ENCODE peak calls at places on chromosomes 3 and 15, in six cellular contexts. One of them, this sample, is unnamed. For H3K79me2, the result is how much of the 10 kb centered on the place peaks cover.

GRCh38 chr3:93988283-93988682 is 8.3 kb downstream of the ARL13B start:
- DNase-seq in fibroblast of lung: peak
- DNase-seq in neural progenitor cell: no peak
- DNase-seq in Karpas-422: no peak
- DNase-seq in HepG2: no peak
- DNase-seq in hepatocyte: no peak
- DNase-seq in this sample: peak

GRCh38 chr15:75455982-75456531 is 4.6 kb upstream of the SIN3A start:
- DNase-seq in fibroblast of lung: peak
- DNase-seq in neural progenitor cell: peak
- DNase-seq in Karpas-422: peak
- DNase-seq in HepG2: peak
- DNase-seq in hepatocyte: peak
- DNase-seq in this sample: peak

GRCh38 chr3:10182950-10183349 is 18.2 kb downstream of the IRAK2 start:
- DNase-seq in fibroblast of lung: no peak
- DNase-seq in neural progenitor cell: no peak
- DNase-seq in Karpas-422: no peak
- DNase-seq in HepG2: no peak
- DNase-seq in hepatocyte: no peak
- DNase-seq in this sample: no peak

GRCh38 chr15:77030928-77031375 is 36.0 kb downstream of the PSTPIP1 start:
- DNase-seq in fibroblast of lung: no peak
- DNase-seq in neural progenitor cell: peak
- DNase-seq in Karpas-422: no peak
- DNase-seq in HepG2: no peak
- DNase-seq in hepatocyte: no peak
- DNase-seq in this sample: no peak

GRCh38 chr3:9508781-9509180 is 44.8 kb downstream of the LHFPL4 start:
- DNase-seq in fibroblast of lung: no peak
- DNase-seq in neural progenitor cell: peak
- DNase-seq in Karpas-422: no peak
- DNase-seq in HepG2: no peak
- DNase-seq in hepatocyte: no peak
- DNase-seq in this sample: no peak

GRCh38 chr3:142958707-142959106 is 4.8 kb downstream of the PAQR9 start:
- DNase-seq in fibroblast of lung: peak
- DNase-seq in neural progenitor cell: no peak
- DNase-seq in Karpas-422: no peak
- DNase-seq in HepG2: no peak
- DNase-seq in hepatocyte: no peak
- DNase-seq in this sample: peak

GRCh38 chr15:64267331-64267973 is 88.5 kb downstream of the CSNK1G1 start:
- DNase-seq in fibroblast of lung: no peak
- DNase-seq in neural progenitor cell: no peak
- DNase-seq in Karpas-422: no peak
- DNase-seq in HepG2: no peak
- DNase-seq in hepatocyte: no peak
- DNase-seq in this sample: no peak

GRCh38 chr15:62691008-62691407 is 351.5 kb upstream of the TPM1 start:
- DNase-seq in fibroblast of lung: no peak
- DNase-seq in neural progenitor cell: no peak
- DNase-seq in Karpas-422: no peak
- DNase-seq in HepG2: no peak
- DNase-seq in hepatocyte: no peak
- DNase-seq in this sample: no peak

GRCh38 chr3:2597615-2598014 is 498.9 kb downstream of the CNTN4 start:
- DNase-seq in fibroblast of lung: no peak
- DNase-seq in neural progenitor cell: no peak
- DNase-seq in Karpas-422: no peak
- DNase-seq in HepG2: no peak
- DNase-seq in hepatocyte: peak
- DNase-seq in this sample: no peak

GRCh38 chr3:17800232-17800631 is 57.8 kb upstream of the TBC1D5 start:
- DNase-seq in fibroblast of lung: peak
- DNase-seq in neural progenitor cell: no peak
- DNase-seq in Karpas-422: no peak
- DNase-seq in HepG2: no peak
- DNase-seq in hepatocyte: no peak
- DNase-seq in this sample: peak

GRCh38 chr15:85037617-85038016 is 56.0 kb downstream of the PDE8A start:
- DNase-seq in fibroblast of lung: no peak
- DNase-seq in neural progenitor cell: no peak
- DNase-seq in Karpas-422: no peak
- DNase-seq in HepG2: no peak
- DNase-seq in hepatocyte: no peak
- DNase-seq in this sample: no peak

GRCh38 chr3:81998139-81998755 is 236.8 kb upstream of the GBE1 start:
- DNase-seq in fibroblast of lung: peak
- DNase-seq in neural progenitor cell: no peak
- DNase-seq in Karpas-422: no peak
- DNase-seq in HepG2: no peak
- DNase-seq in hepatocyte: peak
- DNase-seq in this sample: no peak

GRCh38 chr3:52153389-52154096 is 680 bp downstream of the POC1A start:
- DNase-seq in fibroblast of lung: peak
- DNase-seq in neural progenitor cell: peak
- DNase-seq in Karpas-422: peak
- DNase-seq in HepG2: peak
- DNase-seq in hepatocyte: peak
- DNase-seq in this sample: peak

GRCh38 chr3:12924437-12924836 is 83.1 kb upstream of the RPL32 start:
- DNase-seq in fibroblast of lung: no peak
- DNase-seq in neural progenitor cell: no peak
- DNase-seq in Karpas-422: no peak
- DNase-seq in HepG2: no peak
- DNase-seq in hepatocyte: no peak
- DNase-seq in this sample: no peak

GRCh38 chr15:81894069-81894468 is 151.7 kb downstream of the MEX3B start:
- DNase-seq in fibroblast of lung: no peak
- DNase-seq in neural progenitor cell: no peak
- DNase-seq in Karpas-422: no peak
- DNase-seq in HepG2: no peak
- DNase-seq in hepatocyte: no peak
- DNase-seq in this sample: no peak

GRCh38 chr3:195715583-195716266 is 5.1 kb upstream of the MUC20 start:
- DNase-seq in fibroblast of lung: no peak
- DNase-seq in neural progenitor cell: no peak
- DNase-seq in Karpas-422: no peak
- DNase-seq in HepG2: peak
- DNase-seq in hepatocyte: peak
- DNase-seq in this sample: peak

DNA sequence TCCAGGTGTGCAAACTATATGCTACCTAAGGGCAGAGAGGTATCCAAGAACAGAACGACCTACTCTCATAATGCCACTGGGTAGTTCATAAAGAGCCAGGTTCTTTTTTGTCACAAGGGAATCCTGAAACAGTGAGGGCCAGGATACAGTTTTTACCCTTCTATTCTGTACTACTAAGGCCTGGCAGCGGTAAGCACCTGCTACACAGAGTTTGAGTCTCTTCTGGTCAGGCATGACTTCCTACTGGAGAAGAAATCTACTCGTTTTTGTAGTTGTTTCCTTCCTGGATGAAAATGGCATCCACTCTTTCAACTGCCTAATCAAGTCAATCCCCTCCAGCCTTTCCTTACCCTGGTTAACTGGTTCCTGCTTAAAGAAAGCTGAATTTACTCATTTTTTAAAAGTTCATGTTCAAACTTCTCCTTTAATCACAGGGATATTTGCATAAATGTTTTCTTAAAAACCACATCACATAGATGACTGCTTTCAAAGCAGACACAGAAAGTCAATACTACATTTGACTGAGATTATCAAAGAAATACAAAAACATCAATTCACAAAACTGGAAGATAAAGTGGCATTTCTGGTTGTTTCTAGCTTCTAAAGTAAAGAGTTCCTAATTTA is 40.0 kb downstream of the MAP4 start:
- DNase-seq in fibroblast of lung: no peak
- DNase-seq in neural progenitor cell: no peak
- DNase-seq in Karpas-422: peak
- DNase-seq in HepG2: no peak
- DNase-seq in hepatocyte: no peak
- DNase-seq in this sample: no peak
- H3K79me2 ChIP-seq in fibroblast of lung: under half
- H3K79me2 ChIP-seq in neural progenitor cell: under half
- H3K79me2 ChIP-seq in Karpas-422: under half
- H3K79me2 ChIP-seq in HepG2: under half
- H3K79me2 ChIP-seq in hepatocyte: under half
- H3K79me2 ChIP-seq in this sample: under half

GRCh38 chr3:73100734-73101550 is 39.5 kb downstream of the EBLN2 start:
- DNase-seq in fibroblast of lung: peak
- DNase-seq in neural progenitor cell: peak
- DNase-seq in Karpas-422: peak
- DNase-seq in HepG2: peak
- DNase-seq in hepatocyte: peak
- DNase-seq in this sample: peak
- H3K4me2 ChIP-seq in fibroblast of lung: no peak
- H3K4me2 ChIP-seq in neural progenitor cell: peak
- H3K4me2 ChIP-seq in Karpas-422: no peak
- H3K4me2 ChIP-seq in HepG2: no peak
- H3K4me2 ChIP-seq in hepatocyte: peak
- H3K4me2 ChIP-seq in this sample: no peak

DNA sequence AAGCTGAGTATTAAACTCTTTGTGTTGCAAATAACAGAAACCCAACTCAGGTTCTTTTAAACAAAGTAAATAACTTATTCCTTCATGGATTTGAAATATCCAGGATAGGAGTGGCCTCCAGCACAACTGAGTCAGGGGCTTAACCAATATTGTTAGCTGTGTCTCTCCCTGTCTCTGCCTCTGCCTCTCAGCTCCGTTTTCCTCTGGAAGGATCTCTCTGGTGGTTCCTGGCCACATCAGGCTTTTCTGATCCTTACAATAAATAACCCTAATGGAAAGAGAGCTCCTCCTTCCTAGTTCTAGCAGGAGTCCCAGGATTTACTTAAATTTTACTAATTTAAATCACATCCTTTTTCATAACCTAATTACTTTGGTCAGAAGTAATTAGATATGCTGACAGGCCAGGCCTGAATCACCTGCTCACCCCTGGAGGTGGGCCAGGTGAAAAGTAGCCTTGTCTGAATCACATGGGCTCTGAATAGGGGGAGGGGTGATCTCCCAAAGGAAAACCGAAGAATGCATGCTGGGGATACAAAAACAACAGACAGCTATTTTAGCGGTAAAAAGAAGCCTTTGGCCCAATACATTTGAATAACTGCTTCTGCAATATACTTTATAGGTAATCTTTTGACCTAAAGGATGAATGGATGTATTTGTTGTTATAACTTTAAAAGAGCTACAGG is 75.4 kb downstream of the REC114 start:
- DNase-seq in fibroblast of lung: no peak
- DNase-seq in neural progenitor cell: peak
- DNase-seq in Karpas-422: no peak
- DNase-seq in HepG2: no peak
- DNase-seq in hepatocyte: no peak
- DNase-seq in this sample: no peak
- H3K4me3 ChIP-seq in fibroblast of lung: no peak
- H3K4me3 ChIP-seq in neural progenitor cell: no peak
- H3K4me3 ChIP-seq in Karpas-422: no peak
- H3K4me3 ChIP-seq in HepG2: no peak
- H3K4me3 ChIP-seq in hepatocyte: no peak
- H3K4me3 ChIP-seq in this sample: no peak

GRCh38 chr3:11592460-11593298 is 51.0 kb downstream of the VGLL4 start:
- DNase-seq in fibroblast of lung: peak
- DNase-seq in neural progenitor cell: no peak
- DNase-seq in Karpas-422: no peak
- DNase-seq in HepG2: no peak
- DNase-seq in hepatocyte: no peak
- DNase-seq in this sample: no peak
- H3K79me2 ChIP-seq in fibroblast of lung: half or more
- H3K79me2 ChIP-seq in neural progenitor cell: half or more
- H3K79me2 ChIP-seq in Karpas-422: half or more
- H3K79me2 ChIP-seq in HepG2: half or more
- H3K79me2 ChIP-seq in hepatocyte: half or more
- H3K79me2 ChIP-seq in this sample: half or more

DNA sequence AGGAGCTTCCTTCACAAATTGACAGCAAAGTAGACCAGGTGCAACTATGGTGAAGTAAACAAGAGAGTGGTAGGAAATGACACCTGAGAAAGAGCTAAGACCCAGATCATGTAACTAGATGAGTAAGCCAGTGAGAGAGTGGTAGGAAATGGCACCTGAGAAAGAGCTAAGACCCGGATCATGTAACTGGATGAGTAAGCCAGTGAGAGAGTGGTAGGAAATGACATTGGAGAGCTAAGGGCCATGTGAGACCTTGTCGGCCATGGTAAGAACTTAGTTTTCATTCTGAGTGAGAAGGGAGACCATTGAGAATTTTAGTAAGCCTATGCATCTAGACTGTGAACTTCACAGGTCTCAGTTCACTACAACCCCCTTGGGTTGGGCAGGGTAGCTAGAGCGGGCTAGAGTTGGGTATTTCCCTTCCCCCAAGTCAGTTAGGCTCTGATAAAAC is 5.4 kb upstream of the SENP7 start:
- DNase-seq in fibroblast of lung: no peak
- DNase-seq in neural progenitor cell: no peak
- DNase-seq in Karpas-422: no peak
- DNase-seq in HepG2: peak
- DNase-seq in hepatocyte: peak
- DNase-seq in this sample: peak
- H3K4me2 ChIP-seq in fibroblast of lung: no peak
- H3K4me2 ChIP-seq in neural progenitor cell: no peak
- H3K4me2 ChIP-seq in Karpas-422: peak
- H3K4me2 ChIP-seq in HepG2: peak
- H3K4me2 ChIP-seq in hepatocyte: no peak
- H3K4me2 ChIP-seq in this sample: peak

GRCh38 chr3:187042874-187043458 is 96.3 kb downstream of the RPL39L start:
- DNase-seq in fibroblast of lung: no peak
- DNase-seq in neural progenitor cell: no peak
- DNase-seq in Karpas-422: no peak
- DNase-seq in HepG2: no peak
- DNase-seq in hepatocyte: no peak
- DNase-seq in this sample: no peak
- H3K4me3 ChIP-seq in fibroblast of lung: no peak
- H3K4me3 ChIP-seq in neural progenitor cell: no peak
- H3K4me3 ChIP-seq in Karpas-422: peak
- H3K4me3 ChIP-seq in HepG2: peak
- H3K4me3 ChIP-seq in hepatocyte: no peak
- H3K4me3 ChIP-seq in this sample: no peak

DNA sequence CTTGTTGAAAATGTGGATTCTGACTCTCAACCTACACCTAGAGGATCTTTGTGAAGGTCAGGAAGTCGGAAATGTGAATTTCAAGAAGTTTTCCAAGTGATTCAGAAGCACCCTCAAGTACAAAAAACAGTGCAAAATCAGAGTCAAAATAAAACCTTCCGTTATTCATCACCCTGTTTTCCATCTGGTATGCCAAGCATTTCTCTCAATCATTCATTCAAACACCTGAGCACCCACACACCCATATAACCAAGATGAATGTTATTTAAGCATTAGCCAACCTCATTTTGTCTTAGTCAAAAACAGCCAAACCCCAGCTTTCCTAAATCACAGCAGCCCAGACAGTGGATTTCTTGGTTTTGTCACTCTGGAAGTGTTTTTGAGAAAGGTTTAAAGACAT is 91.1 kb downstream of the OSBPL10 start:
- DNase-seq in fibroblast of lung: no peak
- DNase-seq in neural progenitor cell: no peak
- DNase-seq in Karpas-422: no peak
- DNase-seq in HepG2: no peak
- DNase-seq in hepatocyte: no peak
- DNase-seq in this sample: no peak
- H3K79me2 ChIP-seq in fibroblast of lung: under half
- H3K79me2 ChIP-seq in neural progenitor cell: under half
- H3K79me2 ChIP-seq in Karpas-422: half or more
- H3K79me2 ChIP-seq in HepG2: under half
- H3K79me2 ChIP-seq in hepatocyte: half or more
- H3K79me2 ChIP-seq in this sample: under half

This sample was measured in PC-3.